ENCODE peak calls at places on chromosomes 13 and 19, in four cellular contexts. One of them, this sample, is unnamed.

GRCh38 chr13:65901723-65902122 is 1328.4 kb downstream of the PCDH9 start:
- DNase-seq in IMR-90: no peak
- DNase-seq in H9: no peak
- DNase-seq in mesendoderm: peak; percentile 6
- DNase-seq in this sample: no peak

GRCh38 chr13:33931397-33931987 is 113.5 kb downstream of the RFC3 start:
- DNase-seq in IMR-90: peak; percentile 53
- DNase-seq in H9: no peak
- DNase-seq in mesendoderm: peak; percentile 65
- DNase-seq in this sample: no peak

GRCh38 chr19:16400911-16401675 is 70.7 kb downstream of the EPS15L1 start:
- DNase-seq in IMR-90: peak; percentile 4
- DNase-seq in mesendoderm: no peak
- DNase-seq in H9: no peak
- DNase-seq in this sample: no peak

GRCh38 chr13:30446122-30446500 is 19.6 kb downstream of the HMGB1 start:
- DNase-seq in IMR-90: no peak
- DNase-seq in mesendoderm: no peak
- DNase-seq in H9: no peak
- DNase-seq in this sample: no peak

GRCh38 chr19:50384685-50385535 is 763 bp downstream of the POLD1 start:
- DNase-seq in H9: no peak
- DNase-seq in IMR-90: peak; percentile 16
- DNase-seq in mesendoderm: peak; percentile 37
- DNase-seq in this sample: no peak

GRCh38 chr13:27283906-27284523 is 13.4 kb downstream of the RASL11A start:
- DNase-seq in mesendoderm: no peak
- DNase-seq in H9: peak; percentile 19
- DNase-seq in IMR-90: no peak
- DNase-seq in this sample: no peak

GRCh38 chr13:73096173-73097117 is 37.6 kb downstream of the KLF5 start:
- DNase-seq in IMR-90: peak; percentile 38
- DNase-seq in mesendoderm: peak; percentile 73
- DNase-seq in H9: no peak
- DNase-seq in this sample: no peak

GRCh38 chr19:10544753-10545251 is 1.1 kb downstream of the ATG4D start:
- DNase-seq in IMR-90: no peak
- DNase-seq in H9: no peak
- DNase-seq in mesendoderm: no peak
- DNase-seq in this sample: no peak

GRCh38 chr19:11538232-11539036 is at the start of gene CNN1:
- DNase-seq in H9: peak; percentile 88
- DNase-seq in IMR-90: peak; percentile 90
- DNase-seq in mesendoderm: peak; percentile 98
- DNase-seq in this sample: peak; percentile 83

GRCh38 chr13:85140192-85140591 is 659.0 kb downstream of the SLITRK6 start:
- DNase-seq in mesendoderm: peak; percentile 32
- DNase-seq in IMR-90: no peak
- DNase-seq in H9: no peak
- DNase-seq in this sample: no peak

GRCh38 chr19:35497406-35497805 is 7.1 kb upstream of the KRTDAP start:
- DNase-seq in H9: no peak
- DNase-seq in mesendoderm: no peak
- DNase-seq in IMR-90: no peak
- DNase-seq in this sample: no peak

GRCh38 chr19:16795042-16795441 is 34.2 kb upstream of the SIN3B start:
- DNase-seq in IMR-90: no peak
- DNase-seq in H9: no peak
- DNase-seq in mesendoderm: no peak
- DNase-seq in this sample: no peak

GRCh38 chr13:88434953-88435352 is 763.8 kb downstream of the SLITRK5 start:
- DNase-seq in mesendoderm: peak; percentile 1
- DNase-seq in H9: no peak
- DNase-seq in IMR-90: no peak
- DNase-seq in this sample: no peak

GRCh38 chr19:46979103-46979769 is 40.4 kb upstream of the NPAS1 start:
- DNase-seq in mesendoderm: peak; percentile 53
- DNase-seq in H9: no peak
- DNase-seq in IMR-90: no peak
- DNase-seq in this sample: no peak

GRCh38 chr13:62250501-62251175 is 835.0 kb upstream of the PCDH20 start:
- DNase-seq in H9: no peak
- DNase-seq in IMR-90: no peak
- DNase-seq in mesendoderm: no peak
- DNase-seq in this sample: no peak

GRCh38 chr19:39497850-39498261 is 891 bp upstream of the DLL3 start:
- DNase-seq in mesendoderm: peak; percentile 94
- DNase-seq in H9: peak; percentile 95
- DNase-seq in IMR-90: peak; percentile 19
- DNase-seq in this sample: peak; percentile 85

GRCh38 chr19:37981785-37982475 is 74.9 kb downstream of the SIPA1L3 start:
- DNase-seq in H9: no peak
- DNase-seq in IMR-90: peak; percentile 94
- DNase-seq in mesendoderm: no peak
- DNase-seq in this sample: no peak

GRCh38 chr13:99316657-99317244 is 9.6 kb upstream of the GPR183 start:
- DNase-seq in H9: no peak
- DNase-seq in mesendoderm: no peak
- DNase-seq in IMR-90: no peak
- DNase-seq in this sample: no peak

GRCh38 chr13:104553156-104553555 is 1486.9 kb upstream of the SLC10A2 start:
- DNase-seq in H9: no peak
- DNase-seq in IMR-90: peak; percentile 1
- DNase-seq in mesendoderm: no peak
- DNase-seq in this sample: no peak

DNA sequence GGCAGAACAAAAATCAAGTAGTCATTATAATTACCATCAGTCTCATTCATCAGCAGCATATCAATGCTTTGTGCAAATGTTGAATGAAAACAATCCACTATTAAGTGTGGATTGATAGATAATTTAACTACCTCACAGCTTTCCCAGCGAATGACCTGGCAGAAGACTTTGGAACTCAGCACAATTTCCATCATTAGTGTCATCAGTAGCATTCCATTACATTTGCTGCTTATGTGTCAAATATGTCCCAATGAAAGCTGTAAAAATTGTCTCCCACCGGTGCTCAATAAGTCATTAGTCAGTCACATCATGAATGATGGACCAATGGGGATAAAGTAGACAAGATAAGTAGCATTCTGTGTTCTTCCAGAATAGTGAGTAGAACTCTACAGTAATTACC is 1513.5 kb upstream of the PRR20A start:
- DNase-seq in mesendoderm: no peak
- DNase-seq in H9: no peak
- DNase-seq in IMR-90: no peak
- DNase-seq in this sample: no peak
- H3K56ac ChIP-seq in mesendoderm: no peak overlapping the region
- H3K56ac ChIP-seq in H9: no peak overlapping the region
- H3K56ac ChIP-seq in IMR-90: no peak overlapping the region
- H3K56ac ChIP-seq in this sample: no peak overlapping the region

GRCh38 chr19:4238831-4239230 is 8.0 kb upstream of the YJU2 start:
- DNase-seq in H9: no peak
- DNase-seq in mesendoderm: no peak
- DNase-seq in IMR-90: no peak
- DNase-seq in this sample: no peak
- H3K56ac ChIP-seq in H9: no peak overlapping the region
- H3K56ac ChIP-seq in mesendoderm: no peak overlapping the region
- H3K56ac ChIP-seq in IMR-90: no peak overlapping the region
- H3K56ac ChIP-seq in this sample: no peak overlapping the region

GRCh38 chr19:43438291-43439162 is 23.8 kb downstream of the TEX101 start:
- DNase-seq in H9: no peak
- DNase-seq in mesendoderm: no peak
- DNase-seq in IMR-90: peak; percentile 67
- DNase-seq in this sample: no peak

GRCh38 chr19:43439183-43440063 is 24.7 kb downstream of the TEX101 start:
- DNase-seq in IMR-90: no peak
- DNase-seq in H9: no peak
- DNase-seq in mesendoderm: no peak
- DNase-seq in this sample: no peak

GRCh38 chr19:43445426-43445825 is 20.0 kb downstream of the LYPD3 start:
- DNase-seq in mesendoderm: no peak
- DNase-seq in IMR-90: no peak
- DNase-seq in H9: no peak
- DNase-seq in this sample: no peak

GRCh38 chr19:43444531-43445340 is 20.7 kb downstream of the LYPD3 start:
- DNase-seq in IMR-90: no peak
- DNase-seq in mesendoderm: no peak
- DNase-seq in H9: no peak
- DNase-seq in this sample: no peak

GRCh38 chr19:43441736-43442135 is 23.7 kb downstream of the LYPD3 start:
- DNase-seq in mesendoderm: no peak
- DNase-seq in H9: no peak
- DNase-seq in IMR-90: no peak
- DNase-seq in this sample: no peak
- H3K56ac ChIP-seq in mesendoderm: no peak overlapping the region
- H3K56ac ChIP-seq in H9: no peak overlapping the region
- H3K56ac ChIP-seq in IMR-90: no peak overlapping the region
- H3K56ac ChIP-seq in this sample: no peak overlapping the region

DNA sequence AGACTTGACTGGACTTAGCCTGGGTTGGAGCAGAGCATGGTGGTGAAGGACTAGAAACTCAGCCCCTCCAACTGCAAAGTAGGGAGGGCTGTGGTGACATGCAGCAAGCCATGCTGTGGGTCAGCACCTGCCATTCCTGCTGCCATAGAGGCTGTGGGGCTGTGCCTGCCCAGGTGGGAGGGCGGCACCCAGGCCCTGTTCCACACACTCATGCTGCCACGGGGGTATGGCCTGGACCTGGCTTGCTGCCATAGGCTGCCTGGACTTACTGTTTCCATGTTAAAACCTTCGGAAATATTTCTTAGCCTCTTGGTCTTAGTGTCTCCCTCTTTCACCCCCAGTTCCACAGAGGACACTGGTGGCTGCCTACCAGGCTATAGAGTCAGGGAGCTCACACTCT is 29.3 kb downstream of the CILP2 start:
- DNase-seq in mesendoderm: no peak
- DNase-seq in H9: no peak
- DNase-seq in IMR-90: no peak
- DNase-seq in this sample: no peak
- H3K56ac ChIP-seq in mesendoderm: no peak overlapping the region
- H3K56ac ChIP-seq in H9: no peak overlapping the region
- H3K56ac ChIP-seq in IMR-90: no peak overlapping the region
- H3K56ac ChIP-seq in this sample: no peak overlapping the region

DNA sequence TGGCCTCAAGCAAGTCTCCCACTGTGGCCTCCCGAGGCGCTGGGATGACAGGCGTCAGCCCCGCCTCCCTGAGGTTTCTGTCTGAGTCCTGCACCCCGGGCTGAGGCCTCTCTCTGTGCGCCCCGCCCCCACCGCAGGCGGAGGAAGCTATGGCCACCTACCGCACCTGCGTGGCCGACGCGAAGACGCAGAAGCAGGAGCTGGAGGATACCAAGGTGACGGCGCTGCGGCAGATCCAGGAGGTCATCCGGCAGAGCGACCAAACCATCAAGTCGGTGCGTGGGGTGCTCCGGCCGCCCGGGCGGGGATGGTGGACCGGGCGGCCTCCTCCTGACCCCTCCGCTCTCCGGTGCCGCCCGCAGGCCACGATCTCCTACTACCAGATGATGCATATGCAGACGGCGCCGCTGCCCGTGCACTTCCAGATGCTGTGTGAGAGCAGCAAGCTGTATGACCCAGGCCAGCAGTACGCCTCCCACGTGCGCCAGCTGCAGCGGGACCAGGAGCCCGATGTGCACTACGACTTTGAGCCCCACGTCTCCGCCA is 12.7 kb downstream of the ARHGAP45 start:
- DNase-seq in mesendoderm: no peak
- DNase-seq in H9: peak; percentile 59
- DNase-seq in IMR-90: no peak
- DNase-seq in this sample: no peak
- H3K56ac ChIP-seq in mesendoderm: no peak overlapping the region
- H3K56ac ChIP-seq in H9: no peak overlapping the region
- H3K56ac ChIP-seq in IMR-90: no peak overlapping the region
- H3K56ac ChIP-seq in this sample: no peak overlapping the region

DNA sequence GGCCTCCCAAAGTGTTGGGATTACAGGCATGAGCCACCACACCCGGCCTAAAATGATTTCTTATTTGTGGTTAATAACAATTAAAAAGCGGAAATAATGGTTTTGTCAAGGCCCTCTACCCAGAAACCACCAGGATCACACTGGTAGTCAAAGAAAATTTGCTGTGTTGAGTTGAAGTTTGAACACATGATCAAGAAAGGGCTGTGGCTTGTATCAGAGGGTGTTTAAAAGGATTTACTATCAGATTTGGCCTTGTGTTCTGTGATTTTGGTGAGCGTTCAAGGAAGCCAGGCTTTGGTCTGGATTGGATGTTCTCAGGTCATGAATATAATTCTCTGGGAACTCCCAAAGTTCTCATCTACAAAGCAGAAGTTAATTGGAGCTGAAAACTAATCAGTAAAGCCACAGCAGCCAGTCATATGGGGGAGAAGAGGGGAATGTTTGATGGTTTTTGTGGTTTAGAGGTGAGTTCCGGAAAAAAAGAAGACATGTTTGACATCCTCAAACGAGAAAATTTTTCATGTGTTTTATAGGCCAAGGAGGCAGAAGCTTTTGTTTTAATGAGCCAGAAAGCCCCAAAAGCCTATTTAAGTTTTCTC is 10.6 kb upstream of the ZNF556 start:
- DNase-seq in mesendoderm: no peak
- DNase-seq in H9: no peak
- DNase-seq in IMR-90: no peak
- DNase-seq in this sample: no peak
- H3K56ac ChIP-seq in mesendoderm: no peak overlapping the region
- H3K56ac ChIP-seq in H9: no peak overlapping the region
- H3K56ac ChIP-seq in IMR-90: no peak overlapping the region
- H3K56ac ChIP-seq in this sample: no peak overlapping the region

GRCh38 chr19:29129148-29129547 is 83.8 kb downstream of the UQCRFS1 start:
- DNase-seq in mesendoderm: no peak
- DNase-seq in IMR-90: no peak
- DNase-seq in H9: no peak
- DNase-seq in this sample: no peak
- H3K56ac ChIP-seq in mesendoderm: no peak overlapping the region
- H3K56ac ChIP-seq in IMR-90: no peak overlapping the region
- H3K56ac ChIP-seq in H9: no peak overlapping the region
- H3K56ac ChIP-seq in this sample: no peak overlapping the region

GRCh38 chr13:58795715-58796114 is 1164.2 kb downstream of the PCDH17 start:
- DNase-seq in H9: no peak
- DNase-seq in IMR-90: no peak
- DNase-seq in mesendoderm: no peak
- DNase-seq in this sample: no peak

DNA sequence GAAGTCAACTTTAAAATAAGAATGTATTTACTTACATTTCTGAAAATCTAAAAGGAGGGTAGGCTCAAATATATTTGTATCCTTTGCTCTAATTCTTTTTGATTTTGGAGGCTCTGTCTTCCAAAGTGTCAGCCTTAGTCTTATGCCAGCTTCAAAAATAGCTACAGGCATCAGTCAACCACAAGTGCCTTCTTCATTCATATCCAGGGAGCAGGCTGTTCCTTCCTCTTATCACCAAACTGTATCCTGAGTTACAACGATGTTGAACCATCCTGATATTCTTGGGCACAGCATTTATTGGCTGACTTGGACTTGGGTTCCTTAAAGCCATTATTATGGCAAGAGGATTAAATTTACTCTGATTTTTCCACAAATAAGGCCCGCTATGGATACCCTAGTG is 1161.3 kb downstream of the PCDH17 start:
- DNase-seq in mesendoderm: no peak
- DNase-seq in IMR-90: no peak
- DNase-seq in H9: no peak
- DNase-seq in this sample: no peak
- H3K56ac ChIP-seq in mesendoderm: no peak overlapping the region
- H3K56ac ChIP-seq in IMR-90: no peak overlapping the region
- H3K56ac ChIP-seq in H9: no peak overlapping the region
- H3K56ac ChIP-seq in this sample: no peak overlapping the region

This sample was measured in H1.